ENCODE peak calls at places on chromosomes 4 and X, in ten cellular contexts. Q, D, K, J, T, L, Y, E, R and M are unnamed samples.

GRCh38 chrX:147498796-147499195 is 412.9 kb upstream of the FMR1 start:
- DNase-seq in Q (no peak), D (no peak), K (no peak), J (no peak), T (no peak), L (no peak), Y (no peak), E (no peak), R (no peak), M (no peak)

GRCh38 chrX:24149346-24150050 is at the start of gene ZFX:
- DNase-seq in Q (peak; percentile 54), D (peak; percentile 50), K (peak; percentile 83), J (peak; percentile 28), T (no peak), L (no peak), Y (no peak), E (no peak), R (peak; percentile 40), M (peak; percentile 55)

GRCh38 chr4:142331132-142331531 is 515.0 kb downstream of the INPP4B start:
- DNase-seq in Q (no peak), D (no peak), K (no peak), J (no peak), T (peak; percentile 19), L (peak; percentile 49), Y (no peak), E (no peak), R (no peak), M (no peak)

GRCh38 chr4:52202251-52202779 is 151.2 kb downstream of the SPATA18 start:
- DNase-seq in Q (no peak), D (no peak), K (no peak), J (no peak), T (no peak), L (no peak), Y (no peak), E (no peak), R (no peak), M (no peak)

GRCh38 chr4:73765296-73765695 is 24.9 kb downstream of the CXCL8 start:
- DNase-seq in Q (no peak), D (no peak), K (no peak), J (no peak), T (no peak), L (no peak), Y (no peak), E (peak; percentile 73), R (no peak), M (no peak)

GRCh38 chr4:71870456-71870855 is 86.6 kb upstream of the GC start:
- DNase-seq in Q (no peak), D (no peak), K (no peak), J (no peak), T (no peak), L (no peak), Y (no peak), E (no peak), R (no peak), M (no peak)

GRCh38 chr4:1349359-1350168 is 2.6 kb downstream of the UVSSA start:
- DNase-seq in Q (no peak), D (no peak), K (no peak), J (no peak), T (no peak), L (no peak), Y (no peak), E (no peak), R (no peak), M (no peak)

GRCh38 chr4:145734051-145734450 is 54.1 kb downstream of the C4orf51 start:
- DNase-seq in Q (no peak), D (no peak), K (no peak), J (no peak), T (no peak), L (no peak), Y (no peak), E (peak; percentile 47), R (no peak), M (no peak)

GRCh38 chr4:180794352-180794751 is 1448.8 kb upstream of the TENM3 start:
- DNase-seq in Q (no peak), D (no peak), K (no peak), J (no peak), T (no peak), L (no peak), Y (no peak), E (no peak), R (no peak), M (no peak)

GRCh38 chrX:155028749-155029360 is 2.2 kb downstream of the FUNDC2 start:
- DNase-seq in Q (no peak), D (no peak), K (no peak), J (no peak), T (no peak), L (no peak), Y (no peak), E (peak; percentile 10), R (no peak), M (no peak)

GRCh38 chr4:4327652-4328121 is 37.6 kb downstream of the ZBTB49 start:
- DNase-seq in Q (peak; percentile 50), D (no peak), K (peak; percentile 78), J (no peak), T (no peak), L (no peak), Y (no peak), E (no peak), R (no peak), M (no peak)

GRCh38 chrX:54641530-54641929 is 111.5 kb downstream of the GNL3L start:
- DNase-seq in Q (no peak), D (no peak), K (no peak), J (no peak), T (no peak), L (no peak), Y (no peak), E (no peak), R (no peak), M (no peak)

GRCh38 chr4:7256989-7257810 is 64.9 kb downstream of the SORCS2 start:
- DNase-seq in Q (no peak), D (no peak), K (peak; percentile 64), J (no peak), T (peak; percentile 22), L (no peak), Y (no peak), E (no peak), R (no peak), M (no peak)

GRCh38 chr4:74623041-74623440 is 171.3 kb downstream of the BTC start:
- DNase-seq in Q (no peak), D (no peak), K (peak; percentile 5), J (no peak), T (peak; percentile 33), L (peak; percentile 46), Y (peak; percentile 82), E (peak; percentile 45), R (no peak), M (no peak)

GRCh38 chr4:23614284-23614892 is 275.5 kb downstream of the PPARGC1A start:
- DNase-seq in Q (no peak), D (no peak), K (peak; percentile 33), J (peak; percentile 2), T (peak; percentile 60), L (no peak), Y (no peak), E (peak; percentile 53), R (no peak), M (no peak)

GRCh38 chrX:115940888-115941332 is 229.6 kb upstream of the AGTR2 start:
- DNase-seq in Q (no peak), D (no peak), K (peak; percentile 78), J (no peak), T (no peak), L (peak; percentile 66), Y (no peak), E (no peak), R (no peak), M (no peak)

GRCh38 chrX:71650333-71650969 is 16.9 kb upstream of the LOC101059915 start:
- DNase-seq in Q (no peak), D (no peak), K (no peak), J (no peak), T (no peak), L (no peak), Y (no peak), E (no peak), R (no peak), M (no peak)

GRCh38 chrX:140764401-140764919 is 54.9 kb downstream of the LINC00632 start:
- DNase-seq in Q (peak; percentile 48), D (no peak), K (peak; percentile 22), J (peak; percentile 40), T (no peak), L (no peak), Y (no peak), E (no peak), R (no peak), M (no peak)

GRCh38 chrX:39629001-39629400 is 468.8 kb downstream of the BCOR start:
- DNase-seq in Q (no peak), D (no peak), K (no peak), J (no peak), T (peak; percentile 13), L (no peak), Y (no peak), E (no peak), R (no peak), M (no peak)

GRCh38 chr4:165548702-165549101 is 169.9 kb downstream of the CPE start:
- DNase-seq in Q (no peak), D (no peak), K (no peak), J (no peak), T (no peak), L (no peak), Y (no peak), E (no peak), R (no peak), M (no peak)

GRCh38 chr4:128558896-128559669 is 250.4 kb upstream of the JADE1 start:
- DNase-seq in Q (no peak), D (no peak), K (no peak), J (no peak), T (no peak), L (no peak), Y (no peak), E (no peak), R (no peak), M (no peak)

GRCh38 chr4:34181311-34181808 is 2063.0 kb downstream of the ARAP2 start:
- DNase-seq in Q (no peak), D (no peak), K (no peak), J (peak; percentile 55), T (peak; percentile 88), L (no peak), Y (peak; percentile 80), E (peak; percentile 97), R (no peak), M (no peak)

GRCh38 chrX:15881498-15881897 is 26.9 kb upstream of the AP1S2 start:
- DNase-seq in Q (no peak), D (no peak), K (no peak), J (no peak), T (no peak), L (no peak), Y (no peak), E (no peak), R (no peak), M (no peak)

GRCh38 chr4:93394488-93395185 is 433.9 kb upstream of the ATOH1 start:
- DNase-seq in Q (no peak), D (no peak), K (no peak), J (no peak), T (peak; percentile 18), L (no peak), Y (no peak), E (peak; percentile 26), R (no peak), M (no peak)

GRCh38 chr4:38488891-38489861 is 174.8 kb upstream of the KLF3 start:
- DNase-seq in Q (peak; percentile 14), D (no peak), K (no peak), J (no peak), T (no peak), L (no peak), Y (no peak), E (no peak), R (no peak), M (no peak)

GRCh38 chr4:177064724-177065394 is 244.8 kb upstream of the NEIL3 start:
- DNase-seq in Q (no peak), D (no peak), K (no peak), J (no peak), T (no peak), L (no peak), Y (no peak), E (no peak), R (no peak), M (no peak)

GRCh38 chr4:55173580-55173979 is 48.2 kb upstream of the KDR start:
- DNase-seq in Q (no peak), D (no peak), K (no peak), J (no peak), T (peak; percentile 62), L (no peak), Y (no peak), E (peak; percentile 94), R (no peak), M (no peak)